ENCODE peak calls at places on chromosomes 13 and 19, in ten cellular contexts. One of them, this sample, is unnamed.

GRCh38 chr13:28622286-28622685 is 36.6 kb upstream of the POMP start:
- DNase-seq in cardiac fibroblast: no peak
- DNase-seq in astrocyte: no peak
- DNase-seq in heart right ventricle: peak; percentile 27
- DNase-seq in astrocyte of the spinal cord: no peak
- DNase-seq in ascending aorta: peak; percentile 43
- DNase-seq in DND-41: no peak
- DNase-seq in lower leg skin: peak; percentile 87
- DNase-seq in IMR-90: no peak
- DNase-seq in HFF-Myc: no peak
- DNase-seq in this sample: no peak

GRCh38 chr13:111548301-111548700 is 227.9 kb downstream of the TEX29 start:
- DNase-seq in cardiac fibroblast: no peak
- DNase-seq in astrocyte: no peak
- DNase-seq in heart right ventricle: no peak
- DNase-seq in astrocyte of the spinal cord: no peak
- DNase-seq in ascending aorta: no peak
- DNase-seq in DND-41: no peak
- DNase-seq in lower leg skin: peak; percentile 68
- DNase-seq in IMR-90: no peak
- DNase-seq in HFF-Myc: no peak
- DNase-seq in this sample: no peak

GRCh38 chr19:17703823-17704463 is 15.3 kb upstream of the MAP1S start:
- DNase-seq in cardiac fibroblast: peak; percentile 66
- DNase-seq in astrocyte: peak; percentile 23
- DNase-seq in heart right ventricle: no peak
- DNase-seq in astrocyte of the spinal cord: no peak
- DNase-seq in ascending aorta: no peak
- DNase-seq in DND-41: peak; percentile 71
- DNase-seq in lower leg skin: no peak
- DNase-seq in IMR-90: peak; percentile 31
- DNase-seq in HFF-Myc: no peak
- DNase-seq in this sample: peak; percentile 60

GRCh38 chr19:49590971-49591730 is at the start of gene PRR12:
- DNase-seq in cardiac fibroblast: peak; percentile 81
- DNase-seq in astrocyte: peak; percentile 47
- DNase-seq in heart right ventricle: peak; percentile 65
- DNase-seq in astrocyte of the spinal cord: peak; percentile 67
- DNase-seq in ascending aorta: no peak
- DNase-seq in DND-41: peak; percentile 87
- DNase-seq in lower leg skin: peak; percentile 92
- DNase-seq in IMR-90: peak; percentile 67
- DNase-seq in HFF-Myc: no peak
- DNase-seq in this sample: peak; percentile 77

GRCh38 chr19:43425567-43426392 is 11.1 kb downstream of the TEX101 start:
- DNase-seq in cardiac fibroblast: peak; percentile 24
- DNase-seq in astrocyte: no peak
- DNase-seq in heart right ventricle: no peak
- DNase-seq in astrocyte of the spinal cord: no peak
- DNase-seq in ascending aorta: no peak
- DNase-seq in DND-41: no peak
- DNase-seq in lower leg skin: no peak
- DNase-seq in IMR-90: peak; percentile 18
- DNase-seq in HFF-Myc: no peak
- DNase-seq in this sample: no peak

GRCh38 chr19:2627319-2627829 is 75.1 kb downstream of the GNG7 start:
- DNase-seq in cardiac fibroblast: peak; percentile 92
- DNase-seq in astrocyte: peak; percentile 97
- DNase-seq in heart right ventricle: peak; percentile 49
- DNase-seq in astrocyte of the spinal cord: peak; percentile 98
- DNase-seq in ascending aorta: peak; percentile 93
- DNase-seq in DND-41: peak; percentile 77
- DNase-seq in lower leg skin: peak; percentile 93
- DNase-seq in IMR-90: peak; percentile 99
- DNase-seq in HFF-Myc: peak; percentile 84
- DNase-seq in this sample: no peak

GRCh38 chr13:94154362-94154761 is 325.1 kb downstream of the DCT start:
- DNase-seq in cardiac fibroblast: peak; percentile 83
- DNase-seq in astrocyte: peak; percentile 66
- DNase-seq in heart right ventricle: no peak
- DNase-seq in astrocyte of the spinal cord: peak; percentile 51
- DNase-seq in ascending aorta: no peak
- DNase-seq in DND-41: no peak
- DNase-seq in lower leg skin: no peak
- DNase-seq in IMR-90: peak; percentile 35
- DNase-seq in HFF-Myc: no peak
- DNase-seq in this sample: no peak

GRCh38 chr13:81017525-81018152 is 676.7 kb upstream of the SPRY2 start:
- DNase-seq in cardiac fibroblast: peak; percentile 75
- DNase-seq in astrocyte: peak; percentile 13
- DNase-seq in heart right ventricle: no peak
- DNase-seq in astrocyte of the spinal cord: peak; percentile 59
- DNase-seq in ascending aorta: no peak
- DNase-seq in DND-41: no peak
- DNase-seq in lower leg skin: no peak
- DNase-seq in IMR-90: peak; percentile 25
- DNase-seq in HFF-Myc: peak; percentile 2
- DNase-seq in this sample: no peak

GRCh38 chr13:39159393-39159792 is 121.1 kb downstream of the NHLRC3 start:
- DNase-seq in cardiac fibroblast: no peak
- DNase-seq in astrocyte: no peak
- DNase-seq in heart right ventricle: no peak
- DNase-seq in astrocyte of the spinal cord: no peak
- DNase-seq in ascending aorta: no peak
- DNase-seq in DND-41: no peak
- DNase-seq in lower leg skin: no peak
- DNase-seq in IMR-90: no peak
- DNase-seq in HFF-Myc: no peak
- DNase-seq in this sample: no peak

GRCh38 chr13:110107568-110108347 is 199.2 kb downstream of the COL4A1 start:
- DNase-seq in cardiac fibroblast: no peak
- DNase-seq in astrocyte: no peak
- DNase-seq in heart right ventricle: no peak
- DNase-seq in astrocyte of the spinal cord: no peak
- DNase-seq in ascending aorta: no peak
- DNase-seq in DND-41: peak; percentile 26
- DNase-seq in lower leg skin: no peak
- DNase-seq in IMR-90: no peak
- DNase-seq in HFF-Myc: no peak
- DNase-seq in this sample: no peak

GRCh38 chr19:2275588-2276428 is 6.2 kb downstream of the PEAK3 start:
- DNase-seq in cardiac fibroblast: no peak
- DNase-seq in astrocyte: no peak
- DNase-seq in heart right ventricle: no peak
- DNase-seq in astrocyte of the spinal cord: no peak
- DNase-seq in ascending aorta: no peak
- DNase-seq in DND-41: no peak
- DNase-seq in lower leg skin: no peak
- DNase-seq in IMR-90: no peak
- DNase-seq in HFF-Myc: no peak
- DNase-seq in this sample: no peak

DNA sequence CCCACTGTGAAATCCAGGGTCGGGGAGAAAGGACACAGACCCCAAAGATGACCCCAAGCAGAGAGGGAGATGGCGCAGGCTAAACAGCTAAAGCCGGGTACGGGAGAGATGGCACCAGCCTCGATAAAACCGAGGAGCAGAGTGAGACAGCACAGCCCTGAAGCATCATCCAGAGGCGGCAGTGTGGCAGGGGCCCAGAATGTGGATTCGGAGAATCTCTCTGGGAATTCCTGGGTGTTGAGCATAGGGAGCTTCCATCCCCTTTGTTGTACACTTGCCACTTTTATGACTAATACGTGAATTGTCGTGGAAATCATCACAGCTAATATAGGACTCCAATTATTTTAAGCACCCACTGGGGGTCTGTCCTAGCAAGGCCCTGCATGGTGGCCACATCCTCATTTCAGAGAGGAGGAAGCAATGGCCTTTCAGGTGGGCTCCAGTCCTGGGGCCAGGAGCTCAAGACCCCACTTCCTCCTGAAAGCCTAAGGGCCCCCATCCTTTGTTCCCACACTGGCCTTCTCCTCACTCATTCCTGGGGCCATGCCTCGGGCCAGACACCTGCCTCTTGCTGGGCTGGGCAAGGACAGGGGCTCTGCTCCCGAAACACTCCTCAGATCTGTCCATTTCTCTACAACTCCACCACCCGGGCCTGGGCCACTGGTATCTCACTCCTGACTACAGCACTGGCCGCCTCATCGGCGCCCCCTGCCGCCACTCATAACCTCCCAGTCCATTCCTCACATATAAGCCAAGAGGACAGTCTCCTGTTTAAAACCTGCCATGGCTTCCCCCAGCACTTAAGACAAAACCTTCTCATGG is 29.3 kb upstream of the ATP1A3 start:
- DNase-seq in cardiac fibroblast: peak; percentile 10
- DNase-seq in astrocyte: no peak
- DNase-seq in heart right ventricle: no peak
- DNase-seq in astrocyte of the spinal cord: no peak
- DNase-seq in ascending aorta: no peak
- DNase-seq in DND-41: peak; percentile 34
- DNase-seq in lower leg skin: no peak
- DNase-seq in IMR-90: peak; percentile 8
- DNase-seq in HFF-Myc: no peak
- DNase-seq in this sample: no peak
- TF ChIP-seq CTCF in cardiac fibroblast: peak; percentile 54
- TF ChIP-seq CTCF in astrocyte: peak; percentile 15
- TF ChIP-seq CTCF in heart right ventricle: no peak
- TF ChIP-seq CTCF in astrocyte of the spinal cord: peak; percentile 49
- TF ChIP-seq CTCF in ascending aorta: no peak
- TF ChIP-seq CTCF in DND-41: peak; percentile 52
- TF ChIP-seq CTCF in lower leg skin: no peak
- TF ChIP-seq CTCF in IMR-90: peak; percentile 29
- TF ChIP-seq CTCF in HFF-Myc: peak; percentile 54
- TF ChIP-seq CTCF in this sample: peak; percentile 15

DNA sequence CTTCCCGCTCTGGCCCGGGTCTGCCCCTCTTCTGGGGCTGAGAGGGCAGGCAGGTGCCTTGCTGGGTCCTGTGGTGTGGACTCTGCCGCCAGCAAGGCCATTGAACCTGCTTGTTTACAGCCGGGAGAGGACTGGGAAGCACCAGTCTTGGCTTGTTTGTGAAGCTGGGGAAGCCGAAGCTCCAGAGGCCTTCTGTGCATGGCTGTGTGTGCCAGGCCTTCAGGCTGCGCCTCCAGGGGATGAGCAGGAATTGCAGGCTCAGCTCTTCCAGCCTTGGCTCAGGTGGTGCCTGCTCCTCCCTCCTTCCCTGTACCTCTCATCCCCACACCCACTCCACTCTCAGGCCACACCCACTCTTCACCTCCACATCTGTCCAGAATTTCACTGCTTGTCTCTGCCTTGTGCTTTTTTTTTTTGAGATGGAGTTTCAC is 17.5 kb downstream of the NDUFB7 start:
- DNase-seq in cardiac fibroblast: no peak
- DNase-seq in astrocyte: no peak
- DNase-seq in heart right ventricle: no peak
- DNase-seq in astrocyte of the spinal cord: no peak
- DNase-seq in ascending aorta: no peak
- DNase-seq in DND-41: no peak
- DNase-seq in lower leg skin: no peak
- DNase-seq in IMR-90: no peak
- DNase-seq in HFF-Myc: no peak
- DNase-seq in this sample: no peak
- H3K4me3 ChIP-seq in cardiac fibroblast: no peak overlapping the region
- H3K4me3 ChIP-seq in astrocyte: no peak overlapping the region
- H3K4me3 ChIP-seq in heart right ventricle: no peak overlapping the region
- H3K4me3 ChIP-seq in astrocyte of the spinal cord: no peak overlapping the region
- H3K4me3 ChIP-seq in ascending aorta: no peak overlapping the region
- H3K4me3 ChIP-seq in DND-41: no peak overlapping the region
- H3K4me3 ChIP-seq in lower leg skin: no peak overlapping the region
- H3K4me3 ChIP-seq in IMR-90: no peak overlapping the region
- H3K4me3 ChIP-seq in HFF-Myc: no peak overlapping the region
- H3K4me3 ChIP-seq in this sample: no peak overlapping the region

GRCh38 chr19:53088091-53088490 is 15.1 kb downstream of the ZNF160 start:
- DNase-seq in cardiac fibroblast: no peak
- DNase-seq in astrocyte: no peak
- DNase-seq in heart right ventricle: no peak
- DNase-seq in astrocyte of the spinal cord: no peak
- DNase-seq in ascending aorta: no peak
- DNase-seq in DND-41: no peak
- DNase-seq in lower leg skin: no peak
- DNase-seq in IMR-90: peak; percentile 22
- DNase-seq in HFF-Myc: no peak
- DNase-seq in this sample: no peak

GRCh38 chr19:53094749-53095575 is 8.3 kb downstream of the ZNF160 start:
- DNase-seq in cardiac fibroblast: no peak
- DNase-seq in astrocyte: no peak
- DNase-seq in heart right ventricle: no peak
- DNase-seq in astrocyte of the spinal cord: no peak
- DNase-seq in ascending aorta: no peak
- DNase-seq in DND-41: no peak
- DNase-seq in lower leg skin: no peak
- DNase-seq in IMR-90: no peak
- DNase-seq in HFF-Myc: no peak
- DNase-seq in this sample: no peak

GRCh38 chr19:53091855-53092254 is 11.4 kb downstream of the ZNF160 start:
- DNase-seq in cardiac fibroblast: no peak
- DNase-seq in astrocyte: no peak
- DNase-seq in heart right ventricle: no peak
- DNase-seq in astrocyte of the spinal cord: no peak
- DNase-seq in ascending aorta: no peak
- DNase-seq in DND-41: no peak
- DNase-seq in lower leg skin: no peak
- DNase-seq in IMR-90: no peak
- DNase-seq in HFF-Myc: no peak
- DNase-seq in this sample: no peak

GRCh38 chr19:53092723-53093122 is 10.5 kb downstream of the ZNF160 start:
- DNase-seq in cardiac fibroblast: no peak
- DNase-seq in astrocyte: no peak
- DNase-seq in heart right ventricle: no peak
- DNase-seq in astrocyte of the spinal cord: no peak
- DNase-seq in ascending aorta: no peak
- DNase-seq in DND-41: no peak
- DNase-seq in lower leg skin: no peak
- DNase-seq in IMR-90: no peak
- DNase-seq in HFF-Myc: no peak
- DNase-seq in this sample: no peak

DNA sequence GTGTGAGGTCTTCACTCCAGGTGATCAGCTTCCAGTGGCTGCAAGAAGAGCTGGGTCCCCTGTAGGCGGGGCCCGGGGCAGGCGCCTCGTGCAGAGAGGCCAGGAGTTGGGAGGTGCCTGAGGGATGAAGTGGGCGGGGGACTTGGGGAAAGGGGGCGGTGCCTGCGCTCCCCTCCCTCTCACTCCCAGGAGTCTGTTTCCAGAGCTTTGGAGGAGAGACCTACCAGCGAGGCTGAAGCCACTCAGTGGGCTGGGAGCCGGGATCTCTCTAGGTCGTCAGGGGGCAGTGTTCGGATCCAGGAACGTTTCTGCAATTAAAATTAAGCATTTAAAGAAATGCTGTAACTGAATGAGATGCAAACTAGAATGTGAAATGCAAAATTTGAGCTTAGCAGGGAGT is 11.8 kb downstream of the ZNF160 start:
- DNase-seq in cardiac fibroblast: no peak
- DNase-seq in astrocyte: no peak
- DNase-seq in heart right ventricle: no peak
- DNase-seq in astrocyte of the spinal cord: no peak
- DNase-seq in ascending aorta: no peak
- DNase-seq in DND-41: no peak
- DNase-seq in lower leg skin: no peak
- DNase-seq in IMR-90: no peak
- DNase-seq in HFF-Myc: no peak
- DNase-seq in this sample: no peak
- TF ChIP-seq CTCF in cardiac fibroblast: no peak
- TF ChIP-seq CTCF in astrocyte: no peak
- TF ChIP-seq CTCF in heart right ventricle: no peak
- TF ChIP-seq CTCF in astrocyte of the spinal cord: no peak
- TF ChIP-seq CTCF in ascending aorta: no peak
- TF ChIP-seq CTCF in DND-41: no peak
- TF ChIP-seq CTCF in lower leg skin: no peak
- TF ChIP-seq CTCF in IMR-90: no peak
- TF ChIP-seq CTCF in HFF-Myc: no peak
- TF ChIP-seq CTCF in this sample: no peak

GRCh38 chr19:13016628-13017305 is 21.5 kb downstream of the NFIX start:
- DNase-seq in cardiac fibroblast: no peak
- DNase-seq in astrocyte: no peak
- DNase-seq in heart right ventricle: no peak
- DNase-seq in astrocyte of the spinal cord: no peak
- DNase-seq in ascending aorta: no peak
- DNase-seq in DND-41: no peak
- DNase-seq in lower leg skin: no peak
- DNase-seq in IMR-90: no peak
- DNase-seq in HFF-Myc: no peak
- DNase-seq in this sample: no peak
- H3K4me3 ChIP-seq in cardiac fibroblast: no peak overlapping the region
- H3K4me3 ChIP-seq in astrocyte: peak overlapping the region; percentile 45
- H3K4me3 ChIP-seq in heart right ventricle: no peak overlapping the region
- H3K4me3 ChIP-seq in astrocyte of the spinal cord: peak overlapping the region; percentile 14
- H3K4me3 ChIP-seq in ascending aorta: peak overlapping the region; percentile 56
- H3K4me3 ChIP-seq in DND-41: no peak overlapping the region
- H3K4me3 ChIP-seq in lower leg skin: no peak overlapping the region
- H3K4me3 ChIP-seq in IMR-90: no peak overlapping the region
- H3K4me3 ChIP-seq in HFF-Myc: no peak overlapping the region
- H3K4me3 ChIP-seq in this sample: no peak overlapping the region